ENCODE peak calls at places on chromosomes 13 and 19, in five cellular contexts. Z, K, I, X and P are unnamed samples.

GRCh38 chr19:3176715-3177501 is 1.7 kb upstream of the S1PR4 start:
- DNase-seq in Z (no peak), K (peak), I (no peak), X (no peak), P (no peak)

GRCh38 chr19:19662866-19663291 is 597 bp downstream of the ATP13A1 start:
- DNase-seq in Z (no peak), K (no peak), I (no peak), X (no peak), P (no peak)

GRCh38 chr13:59755647-59756290 is 408.0 kb downstream of the DIAPH3 start:
- DNase-seq in Z (no peak), K (peak), I (no peak), X (no peak), P (no peak)

GRCh38 chr19:30225615-30226463 is 146.3 kb upstream of the ZNF536 start:
- DNase-seq in Z (no peak), K (no peak), I (no peak), X (no peak), P (no peak)

GRCh38 chr13:109955598-109955997 is 169.2 kb upstream of the IRS2 start:
- DNase-seq in Z (no peak), K (no peak), I (no peak), X (no peak), P (no peak)

GRCh38 chr19:38266070-38266469 is 1.7 kb downstream of the SPINT2 start:
- DNase-seq in Z (no peak), K (peak), I (no peak), X (no peak), P (no peak)

GRCh38 chr19:1671716-1672037 is 19.3 kb upstream of the TCF3 start:
- DNase-seq in Z (no peak), K (no peak), I (no peak), X (no peak), P (no peak)

GRCh38 chr13:89115307-89115706 is 1444.1 kb downstream of the SLITRK5 start:
- DNase-seq in Z (no peak), K (no peak), I (no peak), X (no peak), P (no peak)

GRCh38 chr19:7444042-7444441 is 44.8 kb downstream of the PEX11G start:
- DNase-seq in Z (no peak), K (no peak), I (no peak), X (no peak), P (no peak)

GRCh38 chr13:45695198-45695730 is 6.9 kb upstream of the CBY2 start:
- DNase-seq in Z (no peak), K (no peak), I (no peak), X (no peak), P (no peak)

GRCh38 chr13:25097426-25097825 is 1.5 kb downstream of the PABPC3 start:
- DNase-seq in Z (no peak), K (no peak), I (no peak), X (no peak), P (no peak)

GRCh38 chr13:113978741-113979481 is 5.0 kb upstream of the C13orf46 start:
- DNase-seq in Z (no peak), K (no peak), I (no peak), X (no peak), P (no peak)

GRCh38 chr13:37868691-37869505 is 674 bp downstream of the TRPC4 start:
- DNase-seq in Z (no peak), K (no peak), I (no peak), X (no peak), P (no peak)

GRCh38 chr19:28213476-28214082 is 999.4 kb downstream of the UQCRFS1 start:
- DNase-seq in Z (no peak), K (no peak), I (no peak), X (no peak), P (no peak)

GRCh38 chr13:77980592-77980991 is 62.0 kb upstream of the EDNRB start:
- DNase-seq in Z (no peak), K (peak), I (no peak), X (peak), P (no peak)

GRCh38 chr13:48153186-48153585 is 58.3 kb upstream of the MED4 start:
- DNase-seq in Z (no peak), K (no peak), I (no peak), X (no peak), P (no peak)

GRCh38 chr13:72570019-72570418 is 157.4 kb downstream of the MZT1 start:
- DNase-seq in Z (no peak), K (no peak), I (no peak), X (no peak), P (no peak)

GRCh38 chr13:99495478-99496321 is 5.6 kb upstream of the TM9SF2 start:
- DNase-seq in Z (no peak), K (no peak), I (no peak), X (no peak), P (no peak)

GRCh38 chr19:37936166-37936565 is 29.2 kb downstream of the SIPA1L3 start:
- DNase-seq in Z (no peak), K (no peak), I (no peak), X (no peak), P (no peak)

GRCh38 chr19:33292595-33293254 is 9.6 kb downstream of the CEBPA start:
- DNase-seq in Z (no peak), K (no peak), I (no peak), X (no peak), P (no peak)

GRCh38 chr19:48630289-48631036 is 6.7 kb downstream of the DBP start:
- DNase-seq in Z (no peak), K (no peak), I (no peak), X (no peak), P (no peak)
- TF ChIP-seq CTCF in Z (no peak), K (no peak), I (no peak), X (no peak), P (peak)

DNA sequence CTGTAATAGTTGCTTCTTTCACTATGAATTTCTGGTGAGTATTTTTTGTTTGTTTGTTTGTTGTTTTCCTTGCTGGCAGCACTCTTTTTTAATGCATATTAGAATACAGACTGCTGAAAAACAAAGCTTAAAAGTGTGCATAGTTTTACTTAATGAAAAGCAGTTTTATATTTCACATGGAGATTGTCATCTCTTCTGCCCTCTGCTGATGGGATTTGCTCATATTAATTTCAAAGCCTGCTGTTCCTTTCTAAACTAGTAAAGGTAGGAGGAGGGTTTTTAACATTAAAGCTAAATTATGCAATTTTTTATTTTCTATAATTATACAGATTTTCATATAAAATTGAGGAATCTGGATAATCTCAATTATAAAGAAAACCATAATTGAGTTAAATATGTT is 692.6 kb upstream of the SLITRK1 start:
- DNase-seq in Z (no peak), K (no peak), I (no peak), X (no peak), P (no peak)
- TF ChIP-seq CTCF in Z (no peak), K (peak), I (no peak), X (no peak), P (peak)

GRCh38 chr13:49549289-49549688 is 36.1 kb downstream of the RCBTB1 start:
- DNase-seq in Z (no peak), K (no peak), I (no peak), X (no peak), P (no peak)
- TF ChIP-seq CTCF in Z (no peak), K (peak), I (no peak), X (no peak), P (no peak)

DNA sequence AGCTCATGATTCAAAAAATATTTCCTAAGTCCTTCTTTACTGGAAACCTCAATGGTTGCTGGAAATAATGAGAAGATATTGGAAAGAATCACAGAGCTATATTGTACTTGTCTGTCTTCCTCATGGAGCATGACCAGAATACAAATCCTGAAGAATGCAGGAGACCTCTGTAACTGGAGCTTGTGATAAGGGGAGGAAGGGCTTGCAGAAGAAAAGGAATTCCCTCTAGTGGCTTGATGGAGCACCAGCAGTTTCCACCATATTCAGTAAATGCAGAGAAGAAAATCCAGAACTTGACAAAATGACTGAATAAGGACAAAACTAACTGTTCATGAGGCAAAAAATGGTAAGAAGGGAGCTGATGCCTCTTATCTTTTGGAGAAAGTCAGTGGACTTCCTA is 1333.1 kb downstream of the EFNB2 start:
- DNase-seq in Z (no peak), K (no peak), I (no peak), X (no peak), P (no peak)
- TF ChIP-seq CTCF in Z (no peak), K (peak), I (no peak), X (no peak), P (peak)

GRCh38 chr19:11986754-11987153 is 21.9 kb downstream of the ZNF763 start:
- DNase-seq in Z (no peak), K (no peak), I (no peak), X (no peak), P (no peak)

GRCh38 chr19:11984986-11985385 is 20.1 kb downstream of the ZNF763 start:
- DNase-seq in Z (no peak), K (no peak), I (no peak), X (no peak), P (no peak)

GRCh38 chr19:11987405-11988231 is 22.8 kb downstream of the ZNF763 start:
- DNase-seq in Z (peak), K (peak), I (no peak), X (peak), P (peak)

DNA sequence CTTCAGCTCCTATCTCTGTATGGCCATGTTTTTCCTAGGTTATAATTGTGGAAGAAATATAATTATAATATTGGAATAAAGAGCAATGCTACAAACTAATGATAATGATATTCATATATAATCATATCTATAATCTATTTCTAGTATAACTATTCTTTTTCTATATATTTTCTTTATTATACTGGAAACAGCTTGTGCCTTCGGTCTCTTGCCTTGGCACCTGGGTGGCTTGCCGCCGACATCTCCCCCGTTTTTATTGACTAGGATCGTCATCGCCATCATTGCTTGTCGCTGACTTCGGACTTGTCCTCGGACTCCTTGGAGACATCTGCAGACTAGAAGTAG is 24.2 kb downstream of the ZNF763 start:
- DNase-seq in Z (no peak), K (no peak), I (no peak), X (no peak), P (no peak)
- TF ChIP-seq CTCF in Z (no peak), K (no peak), I (no peak), X (no peak), P (no peak)

GRCh38 chr19:31356587-31357314 is 7.5 kb upstream of the TSHZ3 start:
- DNase-seq in Z (no peak), K (no peak), I (no peak), X (no peak), P (no peak)
- TF ChIP-seq CTCF in Z (peak), K (peak), I (no peak), X (no peak), P (peak)

GRCh38 chr19:5338661-5339469 is 1.7 kb downstream of the PTPRS start:
- DNase-seq in Z (no peak), K (no peak), I (no peak), X (no peak), P (no peak)
- TF ChIP-seq CTCF in Z (peak), K (peak), I (no peak), X (no peak), P (no peak)